ENCODE peak calls at places on chromosomes 12 and 14, in ten cellular contexts. R is lower leg skin, N is HFF-Myc, A is right cardiac atrium, I is fibroblast of mammary gland, Z is aorta, F is pancreas, X is foreskin fibroblast, U is mucosa of descending colon, S is uterus. K is an unnamed sample.

GRCh38 chr14:96881713-96882112 is 84.5 kb downstream of the VRK1 start:
- DNase-seq in R (no peak), N (no peak), A (no peak), I (no peak), Z (no peak), F (no peak), X (no peak), U (no peak), S (no peak), K (no peak)

GRCh38 chr12:4858385-4858784 is 51.3 kb upstream of the KCNA1 start:
- DNase-seq in R (no peak), N (no peak), A (no peak), I (no peak), Z (no peak), F (peak; percentile 36), X (peak; percentile 6), U (no peak), S (no peak), K (no peak)

GRCh38 chr12:129629901-129630300 is 273.9 kb downstream of the TMEM132D start:
- DNase-seq in R (no peak), N (no peak), A (no peak), I (no peak), Z (no peak), F (no peak), X (no peak), U (no peak), S (no peak), K (no peak)

GRCh38 chr14:68808696-68809095 is 15.8 kb upstream of the ZFP36L1 start:
- DNase-seq in R (no peak), N (no peak), A (no peak), I (no peak), Z (no peak), F (no peak), X (no peak), U (no peak), S (peak; percentile 33), K (no peak)

GRCh38 chr12:71958056-71958455 is 19.4 kb downstream of the TPH2 start:
- DNase-seq in R (no peak), N (no peak), A (no peak), I (no peak), Z (no peak), F (no peak), X (peak; percentile 30), U (no peak), S (no peak), K (no peak)

GRCh38 chr12:4809449-4810218 is 89.4 kb downstream of the GALNT8 start:
- DNase-seq in R (no peak), N (no peak), A (peak; percentile 53), I (no peak), Z (peak; percentile 83), F (no peak), X (peak; percentile 11), U (no peak), S (no peak), K (no peak)

GRCh38 chr12:96047621-96048211 is 12.3 kb upstream of the LTA4H start:
- DNase-seq in R (no peak), N (no peak), A (peak; percentile 50), I (peak; percentile 83), Z (no peak), F (no peak), X (peak; percentile 71), U (no peak), S (no peak), K (no peak)

GRCh38 chr12:69901141-69901900 is 76.3 kb downstream of the MYRFL start:
- DNase-seq in R (no peak), N (no peak), A (no peak), I (no peak), Z (no peak), F (no peak), X (no peak), U (no peak), S (no peak), K (no peak)

GRCh38 chr14:53953828-53954550 is 2.6 kb downstream of the BMP4 start:
- DNase-seq in R (peak; percentile 38), N (no peak), A (peak; percentile 82), I (peak; percentile 22), Z (peak; percentile 85), F (peak; percentile 44), X (peak; percentile 84), U (no peak), S (peak; percentile 39), K (no peak)

GRCh38 chr14:53954551-53955233 is 1.9 kb downstream of the BMP4 start:
- DNase-seq in R (no peak), N (no peak), A (peak; percentile 81), I (peak; percentile 17), Z (peak; percentile 77), F (no peak), X (peak; percentile 78), U (no peak), S (no peak), K (no peak)

GRCh38 chr14:53956427-53957201 is at the start of gene BMP4:
- DNase-seq in R (peak; percentile 89), N (peak; percentile 79), A (peak; percentile 95), I (no peak), Z (peak; percentile 92), F (peak; percentile 59), X (peak; percentile 87), U (peak; percentile 86), S (peak; percentile 83), K (no peak)

GRCh38 chr14:53955671-53956426 is 776 bp downstream of the BMP4 start:
- DNase-seq in R (peak; percentile 66), N (no peak), A (peak; percentile 90), I (no peak), Z (peak; percentile 89), F (peak; percentile 56), X (peak; percentile 84), U (peak; percentile 81), S (peak; percentile 72), K (no peak)

DNA sequence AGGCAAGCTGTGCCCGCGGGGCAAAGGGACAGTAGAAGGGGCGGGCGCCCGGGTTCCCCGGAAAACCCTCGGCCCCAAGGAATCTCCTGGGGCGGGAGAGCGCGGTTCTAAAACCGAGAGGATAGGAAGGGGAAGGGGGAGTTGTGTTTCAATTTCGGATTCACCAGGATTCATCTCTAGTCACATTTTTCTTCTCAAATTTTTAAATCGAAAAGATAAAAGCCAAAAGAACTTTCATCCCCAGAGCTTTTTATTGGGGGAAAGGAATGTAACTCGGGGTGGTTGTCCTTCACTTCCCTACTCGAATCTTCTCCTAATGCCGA is 1.4 kb downstream of the BMP4 start:
- DNase-seq in R (no peak), N (no peak), A (no peak), I (no peak), Z (no peak), F (no peak), X (no peak), U (no peak), S (no peak), K (no peak)
- H3K4me3 ChIP-seq in R (peak overlapping the region; percentile 34), N (peak overlapping the region; percentile 99), A (peak overlapping the region; percentile 84), I (no peak overlapping the region), Z (peak overlapping the region; percentile 55), F (peak overlapping the region; percentile 29), X (peak overlapping the region; percentile 71), U (peak overlapping the region; percentile 30), S (peak overlapping the region; percentile 42), K (peak overlapping the region; percentile 52)

DNA sequence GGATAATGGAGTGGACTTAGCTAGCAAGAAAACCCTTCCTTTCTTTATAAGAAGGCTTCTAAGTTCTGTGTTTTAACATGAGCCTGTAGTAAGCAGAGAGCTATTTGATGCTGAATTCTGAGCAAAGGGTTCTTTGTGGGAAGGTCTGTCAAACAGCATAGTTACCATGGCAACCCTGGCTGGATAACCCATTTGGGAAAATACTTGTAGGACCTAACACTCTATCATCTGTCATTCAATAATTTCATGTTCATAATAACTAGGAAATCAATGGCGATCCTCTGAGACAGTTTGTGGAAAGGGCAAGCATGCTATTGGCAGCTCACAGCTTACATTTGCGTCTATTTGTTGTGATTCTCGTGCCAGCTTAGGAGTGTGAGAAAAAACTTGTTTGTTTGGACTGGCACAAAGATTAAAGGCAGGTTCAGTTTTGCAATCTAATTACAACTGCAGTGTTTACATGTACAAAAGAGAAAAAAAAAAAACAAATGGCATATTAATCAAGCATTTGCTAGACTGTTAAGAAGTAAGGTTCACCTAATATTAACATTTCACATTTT is 219.2 kb downstream of the PDZRN4 start:
- DNase-seq in R (no peak), N (no peak), A (no peak), I (no peak), Z (no peak), F (no peak), X (no peak), U (no peak), S (no peak), K (no peak)
- H3K4me3 ChIP-seq in R (no peak overlapping the region), N (no peak overlapping the region), A (no peak overlapping the region), I (no peak overlapping the region), Z (no peak overlapping the region), F (no peak overlapping the region), X (no peak overlapping the region), U (no peak overlapping the region), S (no peak overlapping the region), K (no peak overlapping the region)

GRCh38 chr12:77120695-77121094 is 55.3 kb upstream of the E2F7 start:
- DNase-seq in R (no peak), N (no peak), A (no peak), I (peak; percentile 58), Z (no peak), F (no peak), X (peak; percentile 84), U (no peak), S (no peak), K (peak; percentile 64)

GRCh38 chr12:77122661-77123060 is 57.3 kb upstream of the E2F7 start:
- DNase-seq in R (no peak), N (no peak), A (no peak), I (peak; percentile 29), Z (no peak), F (no peak), X (peak; percentile 66), U (no peak), S (no peak), K (no peak)

GRCh38 chr12:77124767-77125166 is 59.4 kb upstream of the E2F7 start:
- DNase-seq in R (no peak), N (no peak), A (no peak), I (peak; percentile 87), Z (no peak), F (no peak), X (peak; percentile 78), U (no peak), S (no peak), K (peak; percentile 87)

GRCh38 chr12:77120156-77120555 is 54.8 kb upstream of the E2F7 start:
- DNase-seq in R (no peak), N (no peak), A (no peak), I (peak; percentile 49), Z (no peak), F (no peak), X (peak; percentile 89), U (no peak), S (no peak), K (peak; percentile 39)

DNA sequence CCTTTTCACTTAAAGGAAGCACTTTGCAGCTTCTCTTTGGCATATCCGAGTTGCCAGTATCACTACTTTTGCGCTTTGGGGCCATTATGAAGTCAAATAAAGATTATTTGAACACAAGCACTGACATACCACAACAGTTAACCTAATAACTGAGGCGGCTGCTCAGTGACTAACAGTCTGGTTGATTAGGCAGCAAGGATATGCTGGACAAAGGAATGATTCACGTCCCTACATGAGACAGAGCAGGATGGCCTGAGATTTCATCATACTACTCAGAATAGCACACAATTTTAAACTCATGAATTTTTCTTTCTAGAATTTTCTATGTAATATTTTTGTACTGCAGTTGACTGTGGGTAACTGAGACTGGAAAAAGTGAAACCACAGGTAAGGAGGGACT is 56.9 kb upstream of the E2F7 start:
- DNase-seq in R (no peak), N (no peak), A (no peak), I (peak; percentile 95), Z (no peak), F (no peak), X (peak; percentile 95), U (no peak), S (no peak), K (peak; percentile 94)
- H3K4me3 ChIP-seq in R (no peak overlapping the region), N (no peak overlapping the region), A (no peak overlapping the region), I (no peak overlapping the region), Z (no peak overlapping the region), F (no peak overlapping the region), X (no peak overlapping the region), U (no peak overlapping the region), S (no peak overlapping the region), K (no peak overlapping the region)

GRCh38 chr14:28770061-28770460 is 3.5 kb downstream of the FOXG1 start:
- DNase-seq in R (no peak), N (no peak), A (no peak), I (no peak), Z (no peak), F (no peak), X (no peak), U (no peak), S (no peak), K (no peak)

GRCh38 chr14:28767851-28768548 is 1.4 kb downstream of the FOXG1 start:
- DNase-seq in R (no peak), N (no peak), A (no peak), I (no peak), Z (peak; percentile 73), F (no peak), X (peak; percentile 26), U (no peak), S (no peak), K (no peak)

GRCh38 chr14:28770574-28770973 is 4.0 kb downstream of the FOXG1 start:
- DNase-seq in R (no peak), N (no peak), A (no peak), I (no peak), Z (no peak), F (no peak), X (no peak), U (no peak), S (no peak), K (no peak)

GRCh38 chr14:28768549-28768870 is 1.9 kb downstream of the FOXG1 start:
- DNase-seq in R (no peak), N (no peak), A (no peak), I (no peak), Z (no peak), F (no peak), X (no peak), U (no peak), S (no peak), K (no peak)

DNA sequence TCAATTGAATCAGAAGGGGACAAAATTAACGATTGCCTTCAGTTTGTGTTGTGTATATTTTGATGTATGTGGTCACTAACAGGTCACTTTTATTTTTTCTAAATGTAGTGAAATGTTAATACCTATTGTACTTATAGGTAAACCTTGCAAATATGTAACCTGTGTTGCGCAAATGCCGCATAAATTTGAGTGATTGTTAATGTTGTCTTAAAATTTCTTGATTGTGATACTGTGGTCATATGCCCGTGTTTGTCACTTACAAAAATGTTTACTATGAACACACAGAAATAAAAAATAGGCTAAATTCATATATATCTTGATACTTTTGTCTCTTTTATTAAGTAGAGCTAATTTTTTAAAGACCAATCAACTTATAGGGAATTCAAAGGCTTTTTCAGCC is 2.8 kb downstream of the FOXG1 start:
- DNase-seq in R (no peak), N (no peak), A (no peak), I (no peak), Z (no peak), F (no peak), X (no peak), U (no peak), S (no peak), K (no peak)
- H3K4me3 ChIP-seq in R (no peak overlapping the region), N (no peak overlapping the region), A (no peak overlapping the region), I (no peak overlapping the region), Z (no peak overlapping the region), F (no peak overlapping the region), X (no peak overlapping the region), U (no peak overlapping the region), S (no peak overlapping the region), K (peak overlapping the region; percentile 52)